ENCODE peak calls at places on chromosomes 12 and 14, in four cellular contexts. J is H1, R is T47D, F is HCT116. A is an unnamed sample.

GRCh38 chr12:112891093-112892024 is 15.4 kb upstream of the OAS1 start:
- DNase-seq in R (no peak), J (no peak), F (no peak), A (no peak)

GRCh38 chr12:55256831-55257230 is 12.4 kb downstream of the OR6C74 start:
- DNase-seq in R (no peak), J (no peak), F (no peak), A (no peak)

GRCh38 chr12:116053479-116054195 is 223.9 kb downstream of the MED13L start:
- DNase-seq in R (no peak), J (no peak), F (no peak), A (no peak)

GRCh38 chr14:74514471-74514932 is 20.9 kb downstream of the ISCA2 start:
- DNase-seq in R (no peak), J (no peak), F (no peak), A (no peak)

GRCh38 chr12:34298176-34298970 is 276.1 kb downstream of the ALG10 start:
- DNase-seq in R (no peak), F (no peak), J (no peak), A (no peak)

GRCh38 chr14:60161176-60162107 is 3.8 kb downstream of the DHRS7 start:
- DNase-seq in R (no peak), F (no peak), J (no peak), A (no peak)

GRCh38 chr14:68088463-68088862 is 268.9 kb downstream of the RAD51B start:
- DNase-seq in R (no peak), F (peak; percentile 31), J (no peak), A (no peak)

GRCh38 chr14:68404652-68405183 is 388.1 kb downstream of the ZFP36L1 start:
- DNase-seq in F (no peak), J (no peak), R (no peak), A (no peak)

GRCh38 chr14:38405851-38406630 is 150.1 kb upstream of the CLEC14A start:
- DNase-seq in F (no peak), J (no peak), R (no peak), A (no peak)

GRCh38 chr12:122793685-122794106 is 19.3 kb downstream of the CCDC62 start:
- DNase-seq in J (no peak), F (peak; percentile 52), R (peak; percentile 46), A (peak; percentile 70)

GRCh38 chr14:96038558-96038919 is 623 bp upstream of the C14orf132 start:
- DNase-seq in F (peak; percentile 4), R (no peak), J (no peak), A (no peak)

GRCh38 chr12:47159348-47159747 is 79.6 kb upstream of the AMIGO2 start:
- DNase-seq in R (no peak), J (no peak), F (no peak), A (no peak)

GRCh38 chr12:47152095-47152494 is 72.3 kb upstream of the AMIGO2 start:
- DNase-seq in F (no peak), R (no peak), J (no peak), A (no peak)

GRCh38 chr12:47158792-47159191 is 79.0 kb upstream of the AMIGO2 start:
- DNase-seq in F (no peak), J (no peak), R (no peak), A (peak; percentile 40)

GRCh38 chr12:47156167-47156736 is 76.5 kb upstream of the AMIGO2 start:
- DNase-seq in F (no peak), J (no peak), R (no peak), A (peak; percentile 36)

DNA sequence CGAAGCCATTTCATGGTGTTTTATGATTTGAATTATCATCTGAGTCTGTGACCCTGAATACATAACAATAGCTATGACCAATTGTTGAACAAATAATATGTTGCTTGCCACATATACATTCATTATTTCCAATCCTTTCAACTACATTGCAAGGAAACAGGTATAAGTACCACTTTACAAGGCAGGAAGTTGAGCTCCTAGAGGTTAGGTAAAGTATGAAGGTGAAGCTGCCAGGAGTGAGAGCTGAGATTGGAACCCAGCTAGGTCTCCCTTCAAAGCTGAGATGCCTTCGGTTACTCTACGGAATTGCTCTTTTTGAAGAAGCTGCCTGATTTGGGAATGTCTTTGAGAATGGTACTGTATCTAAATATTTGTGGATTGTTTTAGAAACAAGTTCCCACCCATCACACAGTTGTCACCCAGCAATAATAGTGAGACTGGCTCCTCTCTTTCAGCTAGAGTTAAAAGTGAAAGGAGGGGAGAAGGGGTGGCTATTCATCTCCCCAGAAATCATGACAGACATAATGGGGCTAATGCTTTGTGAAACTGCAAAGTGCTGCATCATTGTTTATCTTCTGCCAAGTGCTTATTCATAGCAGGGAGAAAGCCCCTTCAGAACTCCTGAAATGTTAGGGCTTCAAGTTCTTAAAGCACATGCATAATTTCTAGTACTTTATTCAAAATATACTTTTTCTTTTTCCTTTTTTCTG is 75.9 kb upstream of the AMIGO2 start:
- DNase-seq in F (no peak), J (no peak), R (no peak), A (peak; percentile 17)
- TF ChIP-seq JUND in F (no peak), J (no peak), R (no peak), A (peak; percentile 31)

DNA sequence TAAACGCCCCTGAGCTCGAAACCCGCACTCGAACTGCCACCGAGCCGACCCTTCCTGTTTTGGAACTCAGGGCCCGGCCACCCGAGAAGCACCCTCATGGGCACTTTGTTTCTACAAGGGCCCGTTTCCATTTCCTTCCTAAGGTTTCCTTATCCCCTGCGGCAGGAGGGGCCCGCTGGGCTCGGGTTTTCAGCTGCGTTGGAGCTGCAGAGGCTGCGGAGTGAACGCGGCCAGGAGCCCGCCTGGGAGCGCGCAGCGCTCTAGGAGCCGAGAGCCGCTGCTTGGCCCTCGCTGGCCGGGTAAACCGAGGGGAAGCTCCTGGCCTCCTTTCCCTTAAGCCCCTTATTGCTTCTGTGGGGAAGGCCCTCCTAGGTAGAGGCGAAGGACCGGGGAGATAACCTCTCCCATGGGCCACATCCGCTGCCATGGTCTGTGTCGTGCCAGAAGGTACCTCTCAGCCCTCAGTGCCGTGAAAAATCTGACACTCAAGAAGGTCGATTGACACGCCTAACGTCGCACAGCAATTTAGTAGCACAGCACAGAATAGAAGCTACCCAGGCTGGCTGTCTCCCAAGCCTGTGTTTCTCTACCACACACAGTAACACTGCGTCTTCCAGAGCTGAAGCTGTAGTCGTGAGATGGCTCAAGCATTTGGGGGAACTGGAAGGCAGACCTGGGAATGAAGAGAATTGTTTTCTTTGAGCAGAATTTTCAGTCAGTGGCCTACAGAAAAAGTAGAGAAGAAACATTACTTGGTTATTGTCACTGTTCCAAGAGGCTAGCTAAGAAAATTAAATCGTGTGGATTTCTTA is 12.9 kb upstream of the CALM1 start:
- DNase-seq in J (peak; percentile 69), F (no peak), R (no peak), A (peak; percentile 25)
- TF ChIP-seq JUND in J (no peak), F (no peak), R (no peak), A (no peak)

DNA sequence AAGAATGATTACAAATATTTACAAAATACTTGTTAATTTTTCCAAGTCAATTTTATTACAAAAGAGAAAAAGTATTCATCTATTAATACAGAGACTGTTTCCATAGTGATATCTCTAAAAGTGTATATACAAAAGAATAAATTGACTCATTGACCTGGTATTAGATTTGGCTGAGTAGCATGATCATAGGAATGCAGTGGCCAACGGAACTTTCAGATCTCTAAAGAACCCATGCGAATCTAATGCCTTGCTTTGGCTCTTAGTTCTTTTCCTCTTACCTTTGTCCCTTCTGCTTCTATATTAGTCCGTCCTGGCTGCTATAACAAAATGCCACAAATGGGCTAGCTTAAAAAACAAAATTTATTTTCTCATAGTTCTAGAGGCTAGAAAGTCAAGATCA is 717.8 kb downstream of the TMTC2 start:
- DNase-seq in J (no peak), R (no peak), F (no peak), A (no peak)
- TF ChIP-seq JUND in J (no peak), R (no peak), F (no peak), A (no peak)

DNA sequence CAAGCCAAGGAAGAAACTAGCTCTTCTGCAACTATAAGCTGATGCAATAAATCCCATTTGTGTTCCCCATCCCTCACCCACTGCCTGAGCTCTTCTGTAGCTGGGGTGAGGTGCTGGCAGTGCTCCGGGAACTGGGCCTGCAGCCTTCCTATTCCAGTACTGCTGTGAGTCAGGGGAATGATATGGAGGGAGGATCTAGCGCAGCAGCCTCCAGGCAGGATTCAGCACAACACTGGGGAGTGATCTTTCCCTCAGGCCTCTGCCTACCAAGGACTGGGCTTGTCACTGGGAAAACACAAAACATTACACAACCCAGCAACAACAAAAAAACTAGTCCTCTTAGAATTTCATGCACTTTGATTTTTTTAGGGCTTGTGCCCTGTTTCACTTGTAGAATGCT is 58.7 kb downstream of the ST8SIA1 start:
- DNase-seq in J (no peak), F (no peak), R (no peak), A (no peak)
- TF ChIP-seq JUND in J (no peak), F (no peak), R (no peak), A (no peak)

A was measured in K562.